ENCODE peak calls at places on chromosome 7, in nine cellular contexts. S, H, L, M, N, A, R, O and P are unnamed samples.
A peak's percentile ranks its signal among the peaks of the same experiment; 100 is the strongest.

GRCh38 chr7:147432068-147432467 is 1158.5 kb upstream of the C7orf33 start:
- DNase-seq in S (peak; percentile 60), H (no peak), L (no peak), M (no peak), N (peak; percentile 28), A (peak; percentile 7), R (peak; percentile 56), O (no peak), P (no peak)

GRCh38 chr7:155208681-155209477 is 88.8 kb upstream of the INSIG1 start:
- DNase-seq in S (peak; percentile 75), H (peak; percentile 73), L (peak; percentile 74), M (no peak), N (no peak), A (peak; percentile 53), R (peak; percentile 67), O (no peak), P (peak; percentile 9)

GRCh38 chr7:98051118-98051744 is 55.4 kb upstream of the LMTK2 start:
- DNase-seq in S (no peak), H (no peak), L (no peak), M (no peak), N (no peak), A (no peak), R (no peak), O (peak; percentile 32), P (no peak)

GRCh38 chr7:103343332-103343731 is 1.2 kb downstream of the DNAJC2 start:
- DNase-seq in S (no peak), H (no peak), L (no peak), M (no peak), N (no peak), A (no peak), R (peak; percentile 17), O (no peak), P (no peak)

GRCh38 chr7:53437336-53437735 is 401.9 kb downstream of the POM121L12 start:
- DNase-seq in S (no peak), H (no peak), L (no peak), M (no peak), N (no peak), A (no peak), R (no peak), O (no peak), P (no peak)

GRCh38 chr7:74655785-74656420 is 1.6 kb upstream of the GTF2I start:
- DNase-seq in S (no peak), H (no peak), L (no peak), M (no peak), N (no peak), A (no peak), R (no peak), O (no peak), P (no peak)

GRCh38 chr7:150450491-150450992 is at the start of gene GIMAP8:
- DNase-seq in S (no peak), H (no peak), L (peak; percentile 89), M (no peak), N (no peak), A (no peak), R (no peak), O (peak; percentile 66), P (peak; percentile 92)

GRCh38 chr7:92778972-92779371 is 57.4 kb downstream of the CDK6 start:
- DNase-seq in S (no peak), H (peak; percentile 74), L (no peak), M (no peak), N (no peak), A (peak; percentile 37), R (no peak), O (no peak), P (no peak)

GRCh38 chr7:73970801-73971229 is 57.2 kb upstream of the ELN start:
- DNase-seq in S (no peak), H (no peak), L (no peak), M (no peak), N (no peak), A (no peak), R (no peak), O (no peak), P (peak; percentile 78)

GRCh38 chr7:99624487-99624886 is 7.7 kb downstream of the ZSCAN25 start:
- DNase-seq in S (no peak), H (no peak), L (no peak), M (no peak), N (no peak), A (no peak), R (no peak), O (peak; percentile 81), P (no peak)

GRCh38 chr7:100875356-100875751 is 451 bp downstream of the SRRT start:
- DNase-seq in S (peak; percentile 51), H (peak; percentile 32), L (no peak), M (peak; percentile 56), N (no peak), A (peak; percentile 41), R (peak; percentile 20), O (peak; percentile 26), P (no peak)

GRCh38 chr7:158285383-158285770 is 302.2 kb downstream of the PTPRN2 start:
- DNase-seq in S (no peak), H (no peak), L (peak; percentile 72), M (no peak), N (no peak), A (no peak), R (no peak), O (no peak), P (peak; percentile 74)

GRCh38 chr7:32163141-32163806 is 93.1 kb upstream of the PDE1C start:
- DNase-seq in S (peak; percentile 96), H (peak; percentile 98), L (no peak), M (no peak), N (no peak), A (peak; percentile 86), R (peak; percentile 94), O (no peak), P (no peak)

GRCh38 chr7:140696024-140696678 is 357 bp upstream of the NDUFB2 start:
- DNase-seq in S (peak; percentile 93), H (peak; percentile 90), L (peak; percentile 98), M (peak; percentile 97), N (peak; percentile 90), A (peak; percentile 98), R (peak; percentile 92), O (no peak), P (no peak)

GRCh38 chr7:64581929-64582894 is 19.3 kb upstream of the ZNF680 start:
- DNase-seq in S (no peak), H (no peak), L (no peak), M (no peak), N (no peak), A (no peak), R (no peak), O (no peak), P (no peak)

GRCh38 chr7:41107938-41108448 is 594.9 kb downstream of the INHBA start:
- DNase-seq in S (peak; percentile 79), H (peak; percentile 91), L (no peak), M (no peak), N (no peak), A (no peak), R (peak; percentile 96), O (no peak), P (no peak)

GRCh38 chr7:117929217-117929616 is 56.0 kb upstream of the CTTNBP2 start:
- DNase-seq in S (no peak), H (no peak), L (no peak), M (no peak), N (no peak), A (no peak), R (no peak), O (no peak), P (no peak)

GRCh38 chr7:108406474-108406873 is 49.8 kb downstream of the NRCAM start:
- DNase-seq in S (peak; percentile 6), H (no peak), L (no peak), M (no peak), N (no peak), A (no peak), R (no peak), O (no peak), P (no peak)

GRCh38 chr7:109964780-109965179 is 1126.1 kb upstream of the LRRN3 start:
- DNase-seq in S (peak; percentile 90), H (no peak), L (no peak), M (no peak), N (no peak), A (no peak), R (peak; percentile 85), O (no peak), P (no peak)

GRCh38 chr7:1576521-1577253 is 6.9 kb upstream of the PSMG3 start:
- DNase-seq in S (no peak), H (no peak), L (no peak), M (no peak), N (no peak), A (no peak), R (no peak), O (no peak), P (no peak)

GRCh38 chr7:143882611-143883078 is 19.3 kb downstream of the TCAF1 start:
- DNase-seq in S (peak; percentile 65), H (peak; percentile 74), L (peak; percentile 88), M (peak; percentile 44), N (peak; percentile 72), A (peak; percentile 71), R (no peak), O (no peak), P (no peak)

GRCh38 chr7:76303829-76304505 is 1.5 kb downstream of the HSPB1 start:
- DNase-seq in S (peak; percentile 86), H (peak; percentile 55), L (no peak), M (no peak), N (no peak), A (no peak), R (peak; percentile 66), O (no peak), P (no peak)

GRCh38 chr7:134480202-134480601 is 21.3 kb upstream of the AKR1B1 start:
- DNase-seq in S (no peak), H (no peak), L (no peak), M (no peak), N (no peak), A (no peak), R (no peak), O (no peak), P (no peak)

GRCh38 chr7:39909526-39909925 is 40.5 kb upstream of the CDK13 start:
- DNase-seq in S (no peak), H (no peak), L (no peak), M (no peak), N (no peak), A (no peak), R (no peak), O (no peak), P (no peak)